ENCODE peak calls at places on chromosomes 11 and 22, in four cellular contexts. L is HCT116, W is K562, C is HepG2. A is an unnamed sample.
A peak's percentile ranks its signal among the peaks of the same experiment; 100 is the strongest.

GRCh38 chr11:118258410-118258809 is 5.7 kb downstream of the MPZL2 start:
- DNase-seq in C (no peak), L (no peak), W (no peak), A (no peak)

GRCh38 chr22:37215890-37216289 is 3.6 kb upstream of the SSTR3 start:
- DNase-seq in L (no peak), W (no peak), C (no peak), A (no peak)

GRCh38 chr11:97865424-97866012 is 1155.2 kb upstream of the CNTN5 start:
- DNase-seq in L (no peak), W (no peak), C (no peak), A (no peak)

GRCh38 chr11:59818572-59818971 is 8.0 kb upstream of the MRPL16 start:
- DNase-seq in L (no peak), W (no peak), C (no peak), A (no peak)

GRCh38 chr11:79940165-79940564 is 499.3 kb upstream of the TENM4 start:
- DNase-seq in C (no peak), W (no peak), L (no peak), A (no peak)

GRCh38 chr11:28877366-28877765 is 769.2 kb downstream of the METTL15 start:
- DNase-seq in W (no peak), C (no peak), L (no peak), A (no peak)

GRCh38 chr11:73715551-73715950 is 45.3 kb downstream of the RAB6A start:
- DNase-seq in W (no peak), L (no peak), C (no peak), A (no peak)

GRCh38 chr22:38202437-38203089 is 769 bp downstream of the MAFF start:
- DNase-seq in W (peak; percentile 68), L (no peak), C (peak; percentile 50), A (no peak)

GRCh38 chr11:5336331-5336730 is 7.0 kb downstream of the OR51B5 start:
- DNase-seq in W (no peak), C (no peak), L (no peak), A (no peak)

GRCh38 chr11:93614111-93614784 is 47.2 kb upstream of the CEP295 start:
- DNase-seq in C (peak; percentile 63), W (peak; percentile 52), L (peak; percentile 43), A (no peak)

GRCh38 chr22:23233746-23234408 is 53.6 kb downstream of the BCR start:
- DNase-seq in C (no peak), W (peak; percentile 56), L (no peak), A (no peak)

GRCh38 chr11:63867511-63867910 is 28.6 kb downstream of the MARK2 start:
- DNase-seq in W (no peak), C (no peak), L (no peak), A (no peak)

GRCh38 chr11:63862923-63863322 is 24.0 kb downstream of the MARK2 start:
- DNase-seq in L (no peak), W (no peak), C (peak; percentile 89), A (no peak)

GRCh38 chr11:63869171-63869591 is 30.3 kb downstream of the MARK2 start:
- DNase-seq in C (no peak), L (no peak), W (no peak), A (no peak)

GRCh38 chr11:63868399-63869064 is 29.6 kb downstream of the MARK2 start:
- DNase-seq in L (no peak), W (no peak), C (no peak), A (no peak)

GRCh38 chr11:63866211-63866610 is 27.3 kb downstream of the MARK2 start:
- DNase-seq in L (no peak), C (no peak), W (no peak), A (no peak)
- TF ChIP-seq TCF7L2 in L (no peak), C (no peak), W (no peak), A (no peak)

DNA sequence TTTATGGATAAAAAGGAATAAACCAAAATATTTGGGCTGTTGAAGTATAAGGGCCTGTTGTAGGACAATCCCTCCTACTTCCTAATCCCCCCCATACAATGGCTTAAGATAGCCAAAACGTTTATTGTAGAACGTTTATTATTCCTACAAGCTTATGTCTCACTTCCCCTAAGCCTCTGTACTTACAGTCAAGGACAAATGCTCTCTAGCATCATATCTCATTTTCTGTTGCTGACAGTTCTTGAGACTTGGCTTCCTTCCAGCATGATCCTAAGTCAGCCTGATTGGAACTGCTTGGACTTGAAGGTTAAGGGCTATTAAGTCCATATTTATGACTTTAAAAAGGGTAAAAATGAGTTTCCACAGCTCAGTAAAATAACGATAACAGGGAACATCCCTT is 8.8 kb downstream of the MISFA start:
- DNase-seq in C (no peak), L (no peak), W (peak; percentile 35), A (no peak)
- TF ChIP-seq TCF7L2 in C (no peak), L (no peak), W (no peak), A (no peak)

GRCh38 chr11:63502252-63502820 is 3.5 kb upstream of the LGALS12 start:
- DNase-seq in W (peak; percentile 31), C (no peak), L (no peak), A (no peak)
- TF ChIP-seq TCF7L2 in W (no peak), C (no peak), L (no peak), A (no peak)

GRCh38 chr22:20973634-20974286 is 6.7 kb downstream of the AIFM3 start:
- DNase-seq in W (no peak), C (no peak), L (no peak), A (no peak)

GRCh38 chr22:20972014-20972797 is 5.2 kb downstream of the AIFM3 start:
- DNase-seq in L (no peak), W (peak; percentile 61), C (no peak), A (no peak)

GRCh38 chr22:20972933-20973577 is 6.0 kb downstream of the AIFM3 start:
- DNase-seq in C (no peak), L (no peak), W (no peak), A (no peak)

GRCh38 chr22:20968281-20968977 is 1.4 kb downstream of the AIFM3 start:
- DNase-seq in W (peak; percentile 54), C (no peak), L (no peak), A (no peak)

DNA sequence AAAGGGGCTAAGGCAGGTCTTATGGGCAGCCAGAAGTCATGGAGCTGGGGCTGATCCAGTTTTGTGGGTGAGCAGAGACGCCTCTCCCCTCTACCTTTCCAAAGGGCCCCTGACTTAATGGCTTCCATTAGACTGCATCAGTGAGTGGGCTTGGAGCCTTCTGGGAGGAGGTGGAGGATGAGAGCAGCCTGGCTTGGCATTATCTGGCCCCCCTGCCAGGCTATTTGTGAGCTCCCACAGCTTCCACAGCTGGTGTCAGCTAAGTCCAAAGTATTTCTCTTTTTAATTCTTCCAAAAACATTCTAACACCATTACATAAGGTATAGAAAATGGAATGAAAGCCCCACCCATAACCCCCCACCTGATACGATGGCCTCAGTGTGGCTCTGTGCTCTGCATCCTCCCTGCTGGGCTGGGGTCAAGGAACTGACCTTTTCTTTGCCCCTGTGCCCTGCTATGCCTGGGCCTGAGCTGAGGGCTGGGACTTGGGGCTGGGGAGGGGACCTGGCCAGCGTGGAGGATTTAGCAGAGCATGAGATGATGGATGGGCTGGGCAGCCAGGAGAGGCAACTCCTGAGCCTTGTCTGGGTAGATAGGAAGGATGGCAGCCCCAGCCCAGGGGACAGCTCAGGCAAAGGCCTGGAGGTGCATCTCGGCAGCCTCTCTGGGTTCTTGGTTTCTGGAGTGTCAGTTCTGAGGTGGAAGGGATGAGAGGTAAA is 4.0 kb downstream of the AIFM3 start:
- DNase-seq in C (no peak), L (no peak), W (no peak), A (no peak)
- TF ChIP-seq TCF7L2 in C (no peak), L (no peak), W (no peak), A (no peak)

GRCh38 chr11:12674571-12674935 is 332 bp downstream of the TEAD1 start:
- DNase-seq in C (no peak), W (peak; percentile 53), L (no peak), A (no peak)
- TF ChIP-seq TCF7L2 in C (no peak), W (no peak), L (no peak), A (no peak)

DNA sequence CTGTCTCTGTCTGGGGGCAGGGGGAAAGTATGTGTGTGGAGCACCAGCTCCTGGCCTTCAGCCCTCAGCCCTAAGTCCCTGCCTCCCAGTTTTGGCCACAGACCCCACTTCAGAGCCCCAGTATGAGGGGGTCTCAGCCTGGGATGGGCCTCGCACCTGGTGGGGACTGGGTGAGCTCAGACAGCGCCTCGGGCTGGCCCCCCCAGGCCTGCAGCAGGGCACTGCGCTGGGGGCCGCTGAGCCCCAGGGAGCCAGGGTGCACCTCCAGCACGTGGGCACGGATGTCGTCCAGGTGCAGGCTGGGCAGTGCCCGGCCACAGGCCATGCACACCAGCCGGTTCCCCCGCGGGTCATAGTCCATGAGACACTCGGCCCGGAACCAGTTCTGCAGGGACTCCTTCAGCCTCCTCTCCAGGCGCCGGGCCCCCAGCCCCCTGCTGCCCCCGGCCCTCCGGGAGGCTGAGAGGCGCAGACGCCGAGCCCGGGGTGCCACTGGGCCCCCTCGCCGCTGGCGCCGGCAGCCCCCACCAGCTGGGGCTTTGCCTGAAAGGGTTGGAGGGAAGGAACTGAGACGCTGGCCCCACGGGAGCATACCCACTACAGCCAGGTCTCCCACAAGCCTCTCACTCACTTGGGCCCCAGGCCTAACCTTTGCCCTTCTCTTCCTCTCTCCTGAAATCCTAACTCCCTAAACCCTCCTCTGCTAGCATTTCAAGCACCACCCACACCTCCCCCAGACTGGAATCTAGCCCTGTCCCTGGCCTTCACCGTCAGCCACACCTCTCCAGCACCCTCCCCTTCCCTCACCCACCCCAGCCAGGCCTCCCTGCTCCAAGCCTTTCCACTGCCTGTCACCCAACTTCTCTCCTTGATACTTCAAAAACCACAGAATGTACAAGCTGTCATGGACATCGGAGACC is 3.6 kb downstream of the ZFTA start:
- DNase-seq in C (peak; percentile 75), W (no peak), L (no peak), A (no peak)
- TF ChIP-seq TCF7L2 in C (no peak), W (no peak), L (no peak), A (no peak)

GRCh38 chr11:58286249-58286648 is 18.2 kb upstream of the OR10W1 start:
- DNase-seq in C (peak; percentile 54), L (peak; percentile 23), W (peak; percentile 9), A (peak; percentile 15)
- TF ChIP-seq TCF7L2 in C (no peak), L (no peak), W (no peak), A (no peak)

GRCh38 chr11:14974021-14974698 is 2.0 kb upstream of the CALCA start:
- DNase-seq in L (no peak), C (no peak), W (no peak), A (no peak)
- TF ChIP-seq TCF7L2 in L (no peak), C (no peak), W (no peak), A (no peak)

A was measured in Panc1.